ENCODE peak calls at places on chromosomes 5 and 9, in six cellular contexts. R is endothelial cell, K is neuronal stem cell, Z is substantia nigra, U is AG09309, H is activated gamma-delta T cell treated with Interleukin-2 at 50 U/mL for 16 hours. Y is an unnamed sample.
A peak's percentile ranks its signal among the peaks of the same experiment; 100 is the strongest.

GRCh38 chr5:76831108-76831447 is 12.2 kb downstream of the F2RL1 start:
- DNase-seq in U (peak; percentile 29), K (no peak), Z (no peak), R (peak; percentile 24), H (no peak), Y (no peak)

GRCh38 chr5:62042007-62042406 is 264.0 kb upstream of the KIF2A start:
- DNase-seq in U (no peak), R (no peak), K (no peak), H (no peak), Z (no peak), Y (no peak)

GRCh38 chr9:137168907-137169763 is 716 bp downstream of the LRRC26 start:
- DNase-seq in U (no peak), R (peak; percentile 34), Z (no peak), H (no peak), K (peak; percentile 68), Y (no peak)

GRCh38 chr9:35395076-35395675 is 94.7 kb upstream of the RUSC2 start:
- DNase-seq in U (no peak), K (no peak), H (no peak), R (no peak), Z (no peak), Y (no peak)

GRCh38 chr5:1923341-1923740 is 40.6 kb upstream of the IRX4 start:
- DNase-seq in H (no peak), Z (no peak), U (no peak), K (no peak), R (no peak), Y (no peak)

GRCh38 chr5:180084638-180085561 is 13.3 kb upstream of the RNF130 start:
- DNase-seq in R (no peak), Z (no peak), U (no peak), K (no peak), H (no peak), Y (no peak)

GRCh38 chr9:75186767-75187380 is 98.6 kb downstream of the OSTF1 start:
- DNase-seq in H (no peak), K (no peak), R (no peak), U (no peak), Z (no peak), Y (no peak)

GRCh38 chr9:108727580-108728056 is 128.2 kb downstream of the ACTL7B start:
- DNase-seq in U (no peak), H (no peak), K (no peak), R (no peak), Z (peak; percentile 76), Y (no peak)

GRCh38 chr9:20315672-20316071 is 306.6 kb downstream of the MLLT3 start:
- DNase-seq in U (peak; percentile 33), R (no peak), H (no peak), K (no peak), Z (no peak), Y (peak; percentile 55)

GRCh38 chr9:38006981-38007380 is 62.0 kb downstream of the SHB start:
- DNase-seq in U (no peak), R (no peak), K (no peak), Z (no peak), H (no peak), Y (no peak)